ENCODE peak calls at places on chromosomes 11 and 22, in ten cellular contexts. One of them, this sample, is unnamed.

GRCh38 chr22:20729194-20729593 is 44.7 kb upstream of the SERPIND1 start:
- DNase-seq in coronary artery: no peak
- DNase-seq in tibial artery: no peak
- DNase-seq in mesenteric fat pad: no peak
- DNase-seq in omental fat pad: no peak
- DNase-seq in neural progenitor cell: no peak
- DNase-seq in activated gamma-delta T cell treated with anti-CD3 and anti-CD28 coated beads, Interleukin-2, amount 50 U/mL, for 16 hours: no peak
- DNase-seq in M059J: no peak
- DNase-seq in T-helper 2 cell: no peak
- DNase-seq in neural crest cell: no peak
- DNase-seq in this sample: no peak

GRCh38 chr22:44094751-44095302 is 70.7 kb downstream of the PARVB start:
- DNase-seq in omental fat pad: no peak
- DNase-seq in mesenteric fat pad: no peak
- DNase-seq in coronary artery: no peak
- DNase-seq in activated gamma-delta T cell treated with anti-CD3 and anti-CD28 coated beads, Interleukin-2, amount 50 U/mL, for 16 hours: no peak
- DNase-seq in tibial artery: no peak
- DNase-seq in T-helper 2 cell: no peak
- DNase-seq in neural crest cell: no peak
- DNase-seq in neural progenitor cell: no peak
- DNase-seq in M059J: no peak
- DNase-seq in this sample: no peak

GRCh38 chr22:37675930-37676571 is 615 bp downstream of the LGALS1 start:
- DNase-seq in T-helper 2 cell: no peak
- DNase-seq in neural progenitor cell: no peak
- DNase-seq in neural crest cell: no peak
- DNase-seq in activated gamma-delta T cell treated with anti-CD3 and anti-CD28 coated beads, Interleukin-2, amount 50 U/mL, for 16 hours: peak; percentile 22
- DNase-seq in tibial artery: peak; percentile 41
- DNase-seq in mesenteric fat pad: no peak
- DNase-seq in coronary artery: no peak
- DNase-seq in omental fat pad: no peak
- DNase-seq in M059J: peak; percentile 56
- DNase-seq in this sample: no peak

GRCh38 chr11:13883042-13883441 is 79.5 kb upstream of the SPON1 start:
- DNase-seq in T-helper 2 cell: no peak
- DNase-seq in tibial artery: no peak
- DNase-seq in activated gamma-delta T cell treated with anti-CD3 and anti-CD28 coated beads, Interleukin-2, amount 50 U/mL, for 16 hours: no peak
- DNase-seq in mesenteric fat pad: no peak
- DNase-seq in omental fat pad: no peak
- DNase-seq in neural crest cell: no peak
- DNase-seq in neural progenitor cell: no peak
- DNase-seq in coronary artery: no peak
- DNase-seq in M059J: no peak
- DNase-seq in this sample: no peak

GRCh38 chr11:18757742-18758294 is 31.8 kb upstream of the IGSF22 start:
- DNase-seq in activated gamma-delta T cell treated with anti-CD3 and anti-CD28 coated beads, Interleukin-2, amount 50 U/mL, for 16 hours: no peak
- DNase-seq in M059J: no peak
- DNase-seq in T-helper 2 cell: no peak
- DNase-seq in neural crest cell: no peak
- DNase-seq in omental fat pad: no peak
- DNase-seq in tibial artery: no peak
- DNase-seq in neural progenitor cell: no peak
- DNase-seq in coronary artery: no peak
- DNase-seq in mesenteric fat pad: no peak
- DNase-seq in this sample: no peak

GRCh38 chr22:25051983-25052710 is 99.6 kb downstream of the KIAA1671 start:
- DNase-seq in mesenteric fat pad: no peak
- DNase-seq in T-helper 2 cell: no peak
- DNase-seq in omental fat pad: no peak
- DNase-seq in activated gamma-delta T cell treated with anti-CD3 and anti-CD28 coated beads, Interleukin-2, amount 50 U/mL, for 16 hours: no peak
- DNase-seq in tibial artery: no peak
- DNase-seq in M059J: no peak
- DNase-seq in neural progenitor cell: no peak
- DNase-seq in coronary artery: no peak
- DNase-seq in neural crest cell: no peak
- DNase-seq in this sample: no peak

GRCh38 chr11:64146036-64146943 is 19.6 kb downstream of the MACROD1 start:
- DNase-seq in T-helper 2 cell: peak; percentile 17
- DNase-seq in neural crest cell: peak; percentile 50
- DNase-seq in omental fat pad: peak; percentile 34
- DNase-seq in coronary artery: no peak
- DNase-seq in mesenteric fat pad: no peak
- DNase-seq in M059J: peak; percentile 31
- DNase-seq in neural progenitor cell: peak; percentile 72
- DNase-seq in activated gamma-delta T cell treated with anti-CD3 and anti-CD28 coated beads, Interleukin-2, amount 50 U/mL, for 16 hours: peak; percentile 45
- DNase-seq in tibial artery: no peak
- DNase-seq in this sample: peak; percentile 82

GRCh38 chr22:20645954-20646353 is 128.0 kb upstream of the SERPIND1 start:
- DNase-seq in tibial artery: no peak
- DNase-seq in neural crest cell: no peak
- DNase-seq in omental fat pad: no peak
- DNase-seq in activated gamma-delta T cell treated with anti-CD3 and anti-CD28 coated beads, Interleukin-2, amount 50 U/mL, for 16 hours: no peak
- DNase-seq in T-helper 2 cell: no peak
- DNase-seq in neural progenitor cell: no peak
- DNase-seq in coronary artery: no peak
- DNase-seq in mesenteric fat pad: peak; percentile 37
- DNase-seq in M059J: no peak
- DNase-seq in this sample: peak; percentile 10

GRCh38 chr11:110565690-110566336 is 136.1 kb downstream of the FDX1 start:
- DNase-seq in neural crest cell: no peak
- DNase-seq in omental fat pad: no peak
- DNase-seq in M059J: peak; percentile 88
- DNase-seq in coronary artery: no peak
- DNase-seq in mesenteric fat pad: no peak
- DNase-seq in tibial artery: no peak
- DNase-seq in T-helper 2 cell: peak; percentile 8
- DNase-seq in activated gamma-delta T cell treated with anti-CD3 and anti-CD28 coated beads, Interleukin-2, amount 50 U/mL, for 16 hours: no peak
- DNase-seq in neural progenitor cell: no peak
- DNase-seq in this sample: no peak

GRCh38 chr11:47249378-47249715 is 733 bp upstream of the ACP2 start:
- DNase-seq in M059J: no peak
- DNase-seq in tibial artery: no peak
- DNase-seq in coronary artery: no peak
- DNase-seq in omental fat pad: no peak
- DNase-seq in mesenteric fat pad: no peak
- DNase-seq in activated gamma-delta T cell treated with anti-CD3 and anti-CD28 coated beads, Interleukin-2, amount 50 U/mL, for 16 hours: no peak
- DNase-seq in neural crest cell: no peak
- DNase-seq in neural progenitor cell: no peak
- DNase-seq in T-helper 2 cell: no peak
- DNase-seq in this sample: no peak

GRCh38 chr22:40960137-40960536 is 9.0 kb downstream of the RBX1 start:
- DNase-seq in T-helper 2 cell: no peak
- DNase-seq in mesenteric fat pad: peak; percentile 11
- DNase-seq in tibial artery: no peak
- DNase-seq in M059J: peak; percentile 13
- DNase-seq in omental fat pad: no peak
- DNase-seq in neural crest cell: no peak
- DNase-seq in neural progenitor cell: no peak
- DNase-seq in activated gamma-delta T cell treated with anti-CD3 and anti-CD28 coated beads, Interleukin-2, amount 50 U/mL, for 16 hours: no peak
- DNase-seq in coronary artery: no peak
- DNase-seq in this sample: no peak

GRCh38 chr11:22659783-22660182 is 6.6 kb upstream of the GAS2 start:
- DNase-seq in omental fat pad: no peak
- DNase-seq in tibial artery: no peak
- DNase-seq in neural crest cell: no peak
- DNase-seq in activated gamma-delta T cell treated with anti-CD3 and anti-CD28 coated beads, Interleukin-2, amount 50 U/mL, for 16 hours: no peak
- DNase-seq in mesenteric fat pad: no peak
- DNase-seq in coronary artery: no peak
- DNase-seq in neural progenitor cell: no peak
- DNase-seq in T-helper 2 cell: no peak
- DNase-seq in M059J: no peak
- DNase-seq in this sample: no peak

GRCh38 chr22:46073683-46074504 is 76.4 kb upstream of the PPARA start:
- DNase-seq in neural crest cell: no peak
- DNase-seq in T-helper 2 cell: no peak
- DNase-seq in neural progenitor cell: no peak
- DNase-seq in coronary artery: peak; percentile 83
- DNase-seq in activated gamma-delta T cell treated with anti-CD3 and anti-CD28 coated beads, Interleukin-2, amount 50 U/mL, for 16 hours: no peak
- DNase-seq in omental fat pad: no peak
- DNase-seq in M059J: no peak
- DNase-seq in mesenteric fat pad: peak; percentile 88
- DNase-seq in tibial artery: peak; percentile 41
- DNase-seq in this sample: no peak

GRCh38 chr11:36460220-36460619 is 49.9 kb downstream of the TRAF6 start:
- DNase-seq in tibial artery: no peak
- DNase-seq in omental fat pad: no peak
- DNase-seq in neural progenitor cell: peak; percentile 42
- DNase-seq in coronary artery: no peak
- DNase-seq in T-helper 2 cell: peak; percentile 3
- DNase-seq in M059J: no peak
- DNase-seq in activated gamma-delta T cell treated with anti-CD3 and anti-CD28 coated beads, Interleukin-2, amount 50 U/mL, for 16 hours: no peak
- DNase-seq in mesenteric fat pad: no peak
- DNase-seq in neural crest cell: no peak
- DNase-seq in this sample: no peak

GRCh38 chr11:36540998-36541397 is 26.8 kb upstream of the RAG1 start:
- DNase-seq in mesenteric fat pad: no peak
- DNase-seq in neural crest cell: no peak
- DNase-seq in coronary artery: no peak
- DNase-seq in omental fat pad: no peak
- DNase-seq in activated gamma-delta T cell treated with anti-CD3 and anti-CD28 coated beads, Interleukin-2, amount 50 U/mL, for 16 hours: no peak
- DNase-seq in tibial artery: no peak
- DNase-seq in T-helper 2 cell: no peak
- DNase-seq in neural progenitor cell: peak; percentile 61
- DNase-seq in M059J: peak; percentile 58
- DNase-seq in this sample: no peak

GRCh38 chr11:67648796-67649613 is 1.5 kb downstream of the ACY3 start:
- DNase-seq in coronary artery: no peak
- DNase-seq in activated gamma-delta T cell treated with anti-CD3 and anti-CD28 coated beads, Interleukin-2, amount 50 U/mL, for 16 hours: no peak
- DNase-seq in neural progenitor cell: no peak
- DNase-seq in M059J: no peak
- DNase-seq in omental fat pad: no peak
- DNase-seq in T-helper 2 cell: no peak
- DNase-seq in tibial artery: no peak
- DNase-seq in mesenteric fat pad: no peak
- DNase-seq in neural crest cell: no peak
- DNase-seq in this sample: no peak

GRCh38 chr11:64935634-64936081 is at the start of gene GPHA2:
- DNase-seq in omental fat pad: no peak
- DNase-seq in neural crest cell: no peak
- DNase-seq in mesenteric fat pad: no peak
- DNase-seq in coronary artery: no peak
- DNase-seq in neural progenitor cell: peak; percentile 82
- DNase-seq in tibial artery: no peak
- DNase-seq in M059J: no peak
- DNase-seq in T-helper 2 cell: no peak
- DNase-seq in activated gamma-delta T cell treated with anti-CD3 and anti-CD28 coated beads, Interleukin-2, amount 50 U/mL, for 16 hours: no peak
- DNase-seq in this sample: no peak

GRCh38 chr11:75592699-75593098 is 30.6 kb downstream of the SERPINH1 start:
- DNase-seq in tibial artery: no peak
- DNase-seq in mesenteric fat pad: no peak
- DNase-seq in activated gamma-delta T cell treated with anti-CD3 and anti-CD28 coated beads, Interleukin-2, amount 50 U/mL, for 16 hours: no peak
- DNase-seq in T-helper 2 cell: no peak
- DNase-seq in neural crest cell: no peak
- DNase-seq in M059J: no peak
- DNase-seq in coronary artery: no peak
- DNase-seq in neural progenitor cell: no peak
- DNase-seq in omental fat pad: no peak
- DNase-seq in this sample: no peak

GRCh38 chr22:38067028-38067415 is 9.8 kb downstream of the PICK1 start:
- DNase-seq in T-helper 2 cell: no peak
- DNase-seq in neural progenitor cell: no peak
- DNase-seq in mesenteric fat pad: no peak
- DNase-seq in tibial artery: no peak
- DNase-seq in neural crest cell: no peak
- DNase-seq in activated gamma-delta T cell treated with anti-CD3 and anti-CD28 coated beads, Interleukin-2, amount 50 U/mL, for 16 hours: no peak
- DNase-seq in omental fat pad: no peak
- DNase-seq in coronary artery: no peak
- DNase-seq in M059J: no peak
- DNase-seq in this sample: no peak

GRCh38 chr11:100777118-100777517 is 90.0 kb downstream of the ARHGAP42 start:
- DNase-seq in coronary artery: no peak
- DNase-seq in neural crest cell: no peak
- DNase-seq in activated gamma-delta T cell treated with anti-CD3 and anti-CD28 coated beads, Interleukin-2, amount 50 U/mL, for 16 hours: no peak
- DNase-seq in omental fat pad: no peak
- DNase-seq in tibial artery: no peak
- DNase-seq in T-helper 2 cell: no peak
- DNase-seq in mesenteric fat pad: no peak
- DNase-seq in neural progenitor cell: no peak
- DNase-seq in M059J: peak; percentile 76
- DNase-seq in this sample: no peak

GRCh38 chr11:57345555-57346151 is 7.5 kb downstream of the P2RX3 start:
- DNase-seq in neural progenitor cell: peak; percentile 87
- DNase-seq in neural crest cell: peak; percentile 66
- DNase-seq in coronary artery: no peak
- DNase-seq in T-helper 2 cell: peak; percentile 37
- DNase-seq in activated gamma-delta T cell treated with anti-CD3 and anti-CD28 coated beads, Interleukin-2, amount 50 U/mL, for 16 hours: peak; percentile 53
- DNase-seq in mesenteric fat pad: no peak
- DNase-seq in tibial artery: peak; percentile 74
- DNase-seq in M059J: peak; percentile 60
- DNase-seq in omental fat pad: peak; percentile 68
- DNase-seq in this sample: no peak

GRCh38 chr11:16117989-16118810 is 238.1 kb downstream of the SOX6 start:
- DNase-seq in tibial artery: no peak
- DNase-seq in activated gamma-delta T cell treated with anti-CD3 and anti-CD28 coated beads, Interleukin-2, amount 50 U/mL, for 16 hours: no peak
- DNase-seq in T-helper 2 cell: no peak
- DNase-seq in omental fat pad: no peak
- DNase-seq in mesenteric fat pad: no peak
- DNase-seq in M059J: no peak
- DNase-seq in neural progenitor cell: no peak
- DNase-seq in coronary artery: no peak
- DNase-seq in neural crest cell: no peak
- DNase-seq in this sample: no peak

GRCh38 chr22:45731041-45731797 is 59.6 kb downstream of the ATXN10 start:
- DNase-seq in neural crest cell: no peak
- DNase-seq in T-helper 2 cell: no peak
- DNase-seq in M059J: peak; percentile 65
- DNase-seq in coronary artery: no peak
- DNase-seq in tibial artery: no peak
- DNase-seq in neural progenitor cell: peak; percentile 20
- DNase-seq in omental fat pad: no peak
- DNase-seq in activated gamma-delta T cell treated with anti-CD3 and anti-CD28 coated beads, Interleukin-2, amount 50 U/mL, for 16 hours: no peak
- DNase-seq in mesenteric fat pad: no peak
- DNase-seq in this sample: no peak

GRCh38 chr11:21774212-21774611 is 418.7 kb upstream of the ANO5 start:
- DNase-seq in neural progenitor cell: no peak
- DNase-seq in mesenteric fat pad: no peak
- DNase-seq in neural crest cell: no peak
- DNase-seq in M059J: no peak
- DNase-seq in coronary artery: no peak
- DNase-seq in omental fat pad: no peak
- DNase-seq in tibial artery: peak; percentile 25
- DNase-seq in T-helper 2 cell: no peak
- DNase-seq in activated gamma-delta T cell treated with anti-CD3 and anti-CD28 coated beads, Interleukin-2, amount 50 U/mL, for 16 hours: no peak
- DNase-seq in this sample: no peak

GRCh38 chr11:47659273-47659672 is 16.9 kb upstream of the MTCH2 start:
- DNase-seq in mesenteric fat pad: no peak
- DNase-seq in omental fat pad: no peak
- DNase-seq in activated gamma-delta T cell treated with anti-CD3 and anti-CD28 coated beads, Interleukin-2, amount 50 U/mL, for 16 hours: no peak
- DNase-seq in M059J: no peak
- DNase-seq in tibial artery: no peak
- DNase-seq in neural crest cell: no peak
- DNase-seq in coronary artery: no peak
- DNase-seq in neural progenitor cell: no peak
- DNase-seq in T-helper 2 cell: no peak
- DNase-seq in this sample: no peak

GRCh38 chr22:17820879-17821439 is 46.7 kb upstream of the BID start:
- DNase-seq in T-helper 2 cell: no peak
- DNase-seq in neural progenitor cell: no peak
- DNase-seq in M059J: no peak
- DNase-seq in tibial artery: no peak
- DNase-seq in coronary artery: no peak
- DNase-seq in neural crest cell: no peak
- DNase-seq in omental fat pad: no peak
- DNase-seq in activated gamma-delta T cell treated with anti-CD3 and anti-CD28 coated beads, Interleukin-2, amount 50 U/mL, for 16 hours: no peak
- DNase-seq in mesenteric fat pad: no peak
- DNase-seq in this sample: no peak

GRCh38 chr22:41822289-41823057 is 10.4 kb upstream of the SREBF2 start:
- DNase-seq in omental fat pad: no peak
- DNase-seq in tibial artery: no peak
- DNase-seq in neural crest cell: no peak
- DNase-seq in T-helper 2 cell: peak; percentile 63
- DNase-seq in M059J: peak; percentile 84
- DNase-seq in coronary artery: no peak
- DNase-seq in activated gamma-delta T cell treated with anti-CD3 and anti-CD28 coated beads, Interleukin-2, amount 50 U/mL, for 16 hours: peak; percentile 32
- DNase-seq in neural progenitor cell: peak; percentile 35
- DNase-seq in mesenteric fat pad: no peak
- DNase-seq in this sample: no peak

GRCh38 chr11:57406337-57406904 is 16.0 kb upstream of the PRG2 start:
- DNase-seq in neural crest cell: no peak
- DNase-seq in tibial artery: peak; percentile 60
- DNase-seq in M059J: peak; percentile 25
- DNase-seq in T-helper 2 cell: no peak
- DNase-seq in mesenteric fat pad: no peak
- DNase-seq in omental fat pad: no peak
- DNase-seq in neural progenitor cell: no peak
- DNase-seq in coronary artery: no peak
- DNase-seq in activated gamma-delta T cell treated with anti-CD3 and anti-CD28 coated beads, Interleukin-2, amount 50 U/mL, for 16 hours: no peak
- DNase-seq in this sample: no peak

This sample was measured in osteocyte.